ENCODE peak calls at places on chromosomes 4 and X, in six cellular contexts. One of them, this sample, is unnamed.

GRCh38 chr4:140158234-140159030 is 4.4 kb upstream of the MAML3 start:
- DNase-seq in A549: no peak
- DNase-seq in HepG2: no peak
- DNase-seq in Panc1: no peak
- DNase-seq in K562: no peak
- DNase-seq in SK-N-SH: peak
- DNase-seq in this sample: peak

GRCh38 chr4:140756292-140757219 is at the start of gene TBC1D9:
- DNase-seq in A549: peak
- DNase-seq in HepG2: peak
- DNase-seq in Panc1: peak
- DNase-seq in K562: no peak
- DNase-seq in SK-N-SH: peak
- DNase-seq in this sample: peak

GRCh38 chr4:109294006-109294405 is 8.5 kb downstream of the COL25A1 start:
- DNase-seq in A549: no peak
- DNase-seq in HepG2: peak
- DNase-seq in Panc1: peak
- DNase-seq in K562: peak
- DNase-seq in SK-N-SH: peak
- DNase-seq in this sample: peak

GRCh38 chr4:126701756-126702155 is 931.0 kb upstream of the INTU start:
- DNase-seq in A549: no peak
- DNase-seq in HepG2: no peak
- DNase-seq in Panc1: no peak
- DNase-seq in K562: no peak
- DNase-seq in SK-N-SH: no peak
- DNase-seq in this sample: no peak

GRCh38 chr4:26034849-26035248 is 120.8 kb downstream of the SMIM20 start:
- DNase-seq in A549: no peak
- DNase-seq in HepG2: no peak
- DNase-seq in Panc1: no peak
- DNase-seq in K562: no peak
- DNase-seq in SK-N-SH: no peak
- DNase-seq in this sample: no peak

GRCh38 chr4:794911-795725 is 30.8 kb downstream of the CPLX1 start:
- DNase-seq in A549: no peak
- DNase-seq in HepG2: no peak
- DNase-seq in Panc1: no peak
- DNase-seq in K562: peak
- DNase-seq in SK-N-SH: no peak
- DNase-seq in this sample: no peak

GRCh38 chrX:6904178-6904577 is 243.3 kb upstream of the STS start:
- DNase-seq in A549: no peak
- DNase-seq in HepG2: no peak
- DNase-seq in Panc1: no peak
- DNase-seq in K562: no peak
- DNase-seq in SK-N-SH: no peak
- DNase-seq in this sample: no peak

GRCh38 chrX:57595381-57595811 is 3.6 kb downstream of the ZXDB start:
- DNase-seq in A549: no peak
- DNase-seq in HepG2: no peak
- DNase-seq in Panc1: no peak
- DNase-seq in K562: no peak
- DNase-seq in SK-N-SH: no peak
- DNase-seq in this sample: no peak

GRCh38 chr4:58166496-58166895 is 1056.3 kb upstream of the IGFBP7 start:
- DNase-seq in A549: no peak
- DNase-seq in HepG2: no peak
- DNase-seq in Panc1: no peak
- DNase-seq in K562: no peak
- DNase-seq in SK-N-SH: no peak
- DNase-seq in this sample: no peak

GRCh38 chr4:83440899-83441298 is 14.7 kb downstream of the HELQ start:
- DNase-seq in A549: no peak
- DNase-seq in HepG2: no peak
- DNase-seq in Panc1: no peak
- DNase-seq in K562: no peak
- DNase-seq in SK-N-SH: no peak
- DNase-seq in this sample: no peak

GRCh38 chrX:57905141-57905540 is 5.1 kb downstream of the ZXDA start:
- DNase-seq in A549: no peak
- DNase-seq in HepG2: no peak
- DNase-seq in Panc1: no peak
- DNase-seq in K562: no peak
- DNase-seq in SK-N-SH: no peak
- DNase-seq in this sample: no peak

GRCh38 chr4:16627999-16628398 is 270.4 kb downstream of the LDB2 start:
- DNase-seq in A549: no peak
- DNase-seq in HepG2: no peak
- DNase-seq in Panc1: no peak
- DNase-seq in K562: no peak
- DNase-seq in SK-N-SH: no peak
- DNase-seq in this sample: no peak

GRCh38 chr4:85774489-85774888 is 299.5 kb downstream of the ARHGAP24 start:
- DNase-seq in A549: no peak
- DNase-seq in HepG2: no peak
- DNase-seq in Panc1: no peak
- DNase-seq in K562: no peak
- DNase-seq in SK-N-SH: no peak
- DNase-seq in this sample: no peak

GRCh38 chrX:130336531-130336930 is 3.2 kb upstream of the SLC25A14 start:
- DNase-seq in A549: no peak
- DNase-seq in HepG2: no peak
- DNase-seq in Panc1: no peak
- DNase-seq in K562: no peak
- DNase-seq in SK-N-SH: no peak
- DNase-seq in this sample: no peak

GRCh38 chr4:26648260-26648659 is 64.4 kb downstream of the TBC1D19 start:
- DNase-seq in A549: no peak
- DNase-seq in HepG2: no peak
- DNase-seq in Panc1: no peak
- DNase-seq in K562: no peak
- DNase-seq in SK-N-SH: no peak
- DNase-seq in this sample: no peak

GRCh38 chr4:152635876-152636275 is 43.9 kb downstream of the TMEM154 start:
- DNase-seq in A549: no peak
- DNase-seq in HepG2: no peak
- DNase-seq in Panc1: no peak
- DNase-seq in K562: no peak
- DNase-seq in SK-N-SH: no peak
- DNase-seq in this sample: no peak

GRCh38 chrX:69298466-69299140 is 133.3 kb upstream of the PJA1 start:
- DNase-seq in A549: no peak
- DNase-seq in HepG2: no peak
- DNase-seq in Panc1: no peak
- DNase-seq in K562: no peak
- DNase-seq in SK-N-SH: no peak
- DNase-seq in this sample: no peak

GRCh38 chrX:8971116-8971515 is 62.8 kb downstream of the FAM9B start:
- DNase-seq in A549: peak
- DNase-seq in HepG2: peak
- DNase-seq in Panc1: peak
- DNase-seq in K562: no peak
- DNase-seq in SK-N-SH: peak
- DNase-seq in this sample: no peak

GRCh38 chr4:972651-973424 is 531 bp downstream of the DGKQ start:
- DNase-seq in A549: peak
- DNase-seq in HepG2: no peak
- DNase-seq in Panc1: no peak
- DNase-seq in K562: peak
- DNase-seq in SK-N-SH: peak
- DNase-seq in this sample: no peak

GRCh38 chr4:176547005-176547404 is 227.2 kb downstream of the SPCS3 start:
- DNase-seq in A549: no peak
- DNase-seq in HepG2: no peak
- DNase-seq in Panc1: no peak
- DNase-seq in K562: no peak
- DNase-seq in SK-N-SH: no peak
- DNase-seq in this sample: no peak

GRCh38 chr4:175166020-175166419 is 247.9 kb downstream of the ADAM29 start:
- DNase-seq in A549: no peak
- DNase-seq in HepG2: no peak
- DNase-seq in Panc1: no peak
- DNase-seq in K562: no peak
- DNase-seq in SK-N-SH: no peak
- DNase-seq in this sample: no peak

GRCh38 chrX:111728096-111728495 is 47.1 kb downstream of the ALG13 start:
- DNase-seq in A549: no peak
- DNase-seq in HepG2: no peak
- DNase-seq in Panc1: no peak
- DNase-seq in K562: no peak
- DNase-seq in SK-N-SH: no peak
- DNase-seq in this sample: no peak

GRCh38 chr4:951594-952468 is 19.6 kb downstream of the TMEM175 start:
- DNase-seq in A549: no peak
- DNase-seq in HepG2: no peak
- DNase-seq in Panc1: no peak
- DNase-seq in K562: no peak
- DNase-seq in SK-N-SH: peak
- DNase-seq in this sample: no peak

GRCh38 chr4:169270156-169270809 is 473 bp downstream of the SH3RF1 start:
- DNase-seq in A549: peak
- DNase-seq in HepG2: no peak
- DNase-seq in Panc1: no peak
- DNase-seq in K562: peak
- DNase-seq in SK-N-SH: peak
- DNase-seq in this sample: peak

GRCh38 chr4:139144911-139145551 is 32.0 kb downstream of the ELF2 start:
- DNase-seq in A549: no peak
- DNase-seq in HepG2: no peak
- DNase-seq in Panc1: no peak
- DNase-seq in K562: no peak
- DNase-seq in SK-N-SH: no peak
- DNase-seq in this sample: peak

GRCh38 chr4:182504440-182504839 is 261.2 kb downstream of the TENM3 start:
- DNase-seq in A549: no peak
- DNase-seq in HepG2: no peak
- DNase-seq in Panc1: no peak
- DNase-seq in K562: no peak
- DNase-seq in SK-N-SH: no peak
- DNase-seq in this sample: no peak

DNA sequence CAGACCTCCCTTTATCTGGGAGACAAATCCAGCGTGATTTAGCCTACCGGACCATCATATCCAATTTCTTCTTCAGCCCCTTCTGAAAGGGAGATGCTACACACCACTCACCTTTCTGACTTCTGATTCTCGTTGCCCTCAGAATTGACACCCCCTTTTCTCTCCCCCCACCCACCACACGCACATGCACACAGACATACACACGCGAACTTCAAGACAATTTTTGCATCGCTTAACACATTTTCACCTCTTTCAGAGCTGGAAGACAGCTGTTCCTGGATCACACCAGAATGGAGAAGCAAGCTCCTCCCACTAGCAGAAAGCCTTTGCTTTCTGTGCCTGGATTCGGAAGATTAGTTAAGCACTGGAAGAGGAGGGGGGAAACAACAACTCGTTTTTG is 1.0 kb upstream of the SNCA start:
- DNase-seq in A549: no peak
- DNase-seq in HepG2: no peak
- DNase-seq in Panc1: no peak
- DNase-seq in K562: peak
- DNase-seq in SK-N-SH: peak
- DNase-seq in this sample: no peak
- TF ChIP-seq CTCF in A549: no peak
- TF ChIP-seq CTCF in HepG2: no peak
- TF ChIP-seq CTCF in Panc1: no peak
- TF ChIP-seq CTCF in K562: no peak
- TF ChIP-seq CTCF in SK-N-SH: no peak
- TF ChIP-seq CTCF in this sample: no peak

GRCh38 chr4:137375111-137375850 is 157.0 kb downstream of the PCDH18 start:
- DNase-seq in A549: no peak
- DNase-seq in HepG2: no peak
- DNase-seq in Panc1: no peak
- DNase-seq in K562: no peak
- DNase-seq in SK-N-SH: no peak
- DNase-seq in this sample: no peak

GRCh38 chr4:137367608-137368007 is 164.7 kb downstream of the PCDH18 start:
- DNase-seq in A549: no peak
- DNase-seq in HepG2: no peak
- DNase-seq in Panc1: no peak
- DNase-seq in K562: no peak
- DNase-seq in SK-N-SH: no peak
- DNase-seq in this sample: no peak

GRCh38 chr4:137370699-137371098 is 161.6 kb downstream of the PCDH18 start:
- DNase-seq in A549: no peak
- DNase-seq in HepG2: no peak
- DNase-seq in Panc1: no peak
- DNase-seq in K562: no peak
- DNase-seq in SK-N-SH: no peak
- DNase-seq in this sample: no peak

DNA sequence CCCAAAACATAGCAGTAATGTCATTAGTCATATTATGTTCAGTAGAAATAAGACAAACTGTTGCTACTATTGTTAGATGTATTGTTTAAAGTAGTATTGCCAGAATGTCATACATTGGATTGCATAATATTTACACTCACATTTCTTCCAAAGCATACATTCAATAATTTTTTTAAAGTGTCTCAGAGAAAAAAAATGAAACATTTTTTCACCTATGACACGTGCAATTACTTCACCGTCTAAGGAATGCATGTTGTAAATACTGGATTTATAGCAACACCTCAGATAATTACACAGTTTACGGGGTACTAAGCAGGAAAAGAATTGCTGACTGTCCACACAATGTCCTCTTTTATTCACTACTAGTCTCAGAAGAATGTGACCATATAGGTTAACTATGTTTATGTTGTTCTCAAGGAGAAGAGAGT is 162.1 kb downstream of the PCDH18 start:
- DNase-seq in A549: no peak
- DNase-seq in HepG2: no peak
- DNase-seq in Panc1: no peak
- DNase-seq in K562: no peak
- DNase-seq in SK-N-SH: no peak
- DNase-seq in this sample: no peak
- TF ChIP-seq REST in A549: no peak
- TF ChIP-seq REST in HepG2: no peak
- TF ChIP-seq REST in Panc1: no peak
- TF ChIP-seq REST in K562: no peak
- TF ChIP-seq REST in SK-N-SH: no peak
- TF ChIP-seq REST in this sample: no peak

DNA sequence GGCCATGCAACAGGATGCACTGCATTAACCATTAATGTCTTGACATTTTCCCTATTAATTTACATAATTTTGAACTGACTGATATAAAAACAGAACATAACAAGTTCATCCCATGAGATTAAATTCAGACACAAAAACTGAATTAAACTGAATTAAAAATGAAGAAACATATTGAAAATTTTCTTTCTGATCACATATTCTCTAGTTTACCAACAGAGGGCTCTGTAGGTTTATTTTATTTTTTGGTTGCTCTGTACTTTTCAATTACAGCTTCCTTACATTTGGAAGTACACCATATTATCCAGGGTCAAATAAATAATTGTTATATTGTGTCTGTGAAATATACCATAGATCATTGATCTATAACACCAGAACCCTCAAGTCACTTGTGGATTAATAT is 27.3 kb upstream of the CT83 start:
- DNase-seq in A549: no peak
- DNase-seq in HepG2: no peak
- DNase-seq in Panc1: no peak
- DNase-seq in K562: no peak
- DNase-seq in SK-N-SH: peak
- DNase-seq in this sample: no peak
- TF ChIP-seq CTCF in A549: peak
- TF ChIP-seq CTCF in HepG2: peak
- TF ChIP-seq CTCF in Panc1: peak
- TF ChIP-seq CTCF in K562: no peak
- TF ChIP-seq CTCF in SK-N-SH: peak
- TF ChIP-seq CTCF in this sample: no peak

GRCh38 chr4:32560306-32560705 is 1840.1 kb downstream of the PCDH7 start:
- DNase-seq in A549: no peak
- DNase-seq in HepG2: no peak
- DNase-seq in Panc1: no peak
- DNase-seq in K562: no peak
- DNase-seq in SK-N-SH: no peak
- DNase-seq in this sample: no peak
- TF ChIP-seq REST in A549: no peak
- TF ChIP-seq REST in HepG2: no peak
- TF ChIP-seq REST in Panc1: no peak
- TF ChIP-seq REST in K562: no peak
- TF ChIP-seq REST in SK-N-SH: no peak
- TF ChIP-seq REST in this sample: no peak

This sample was measured in HL-60.